ENCODE peak calls at places on chromosomes 12 and 14, in five cellular contexts. F is body of pancreas, Y is tibial nerve, W is H9, H is SK-N-SH. A is an unnamed sample. For H3K27me3 and H3K4me1, the result is how much of the 10 kb centered on the place peaks cover.

GRCh38 chr12:1515010-1515409 is 79.4 kb downstream of the FBXL14 start:
- DNase-seq in W (no peak), Y (no peak), F (no peak), H (no peak), A (no peak)

GRCh38 chr14:43898709-43899108 is 608.4 kb downstream of the FSCB start:
- DNase-seq in W (no peak), Y (no peak), H (no peak), F (no peak), A (peak)

GRCh38 chr14:102493096-102493495 is 16.5 kb downstream of the ANKRD9 start:
- DNase-seq in F (no peak), W (no peak), H (no peak), Y (no peak), A (no peak)

GRCh38 chr12:77768558-77768957 is 62.1 kb upstream of the NAV3 start:
- DNase-seq in Y (no peak), H (no peak), F (no peak), W (no peak), A (no peak)

GRCh38 chr14:71403673-71404072 is 496.4 kb downstream of the PCNX1 start:
- DNase-seq in H (peak), W (no peak), Y (no peak), F (no peak), A (no peak)

GRCh38 chr12:95182868-95183415 is 34.3 kb downstream of the FGD6 start:
- DNase-seq in F (no peak), W (no peak), H (no peak), Y (no peak), A (no peak)

GRCh38 chr12:12722351-12723146 is 5.4 kb downstream of the CDKN1B start:
- DNase-seq in F (no peak), Y (no peak), W (no peak), H (no peak), A (peak)

GRCh38 chr14:31263485-31264133 is 56.0 kb upstream of the HECTD1 start:
- DNase-seq in F (peak), W (no peak), H (no peak), Y (no peak), A (no peak)

GRCh38 chr14:59787045-59787674 is 83.4 kb downstream of the RTN1 start:
- DNase-seq in F (no peak), H (no peak), Y (no peak), W (peak), A (no peak)

GRCh38 chr14:99118046-99118721 is 153.8 kb downstream of the BCL11B start:
- DNase-seq in F (no peak), Y (no peak), W (peak), H (peak), A (no peak)

DNA sequence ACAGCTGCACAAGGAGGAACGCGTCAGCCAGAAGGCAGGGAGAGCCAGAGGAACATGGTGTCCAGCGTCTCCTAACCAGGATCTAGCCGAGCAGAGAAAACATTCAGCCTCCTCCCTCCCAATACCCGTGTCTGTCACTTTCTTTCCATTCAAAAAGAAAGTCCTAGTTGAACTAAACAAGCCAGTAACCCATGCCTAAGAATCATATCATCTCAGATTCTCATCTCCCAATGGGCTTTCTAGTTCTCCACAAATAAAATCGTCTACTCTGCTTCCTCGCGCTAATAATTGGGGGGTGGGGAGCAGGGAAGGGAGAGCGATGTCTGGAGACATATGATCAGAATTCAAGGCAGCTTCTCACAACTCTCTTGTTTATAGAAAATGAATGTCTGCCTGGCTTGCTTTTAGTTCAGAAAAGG is 7.4 kb downstream of the NKX2-1 start:
- DNase-seq in F (no peak), H (peak), W (no peak), Y (no peak), A (no peak)
- H3K27me3 ChIP-seq in F (under half), H (half or more), W (half or more), Y (under half), A (under half)

DNA sequence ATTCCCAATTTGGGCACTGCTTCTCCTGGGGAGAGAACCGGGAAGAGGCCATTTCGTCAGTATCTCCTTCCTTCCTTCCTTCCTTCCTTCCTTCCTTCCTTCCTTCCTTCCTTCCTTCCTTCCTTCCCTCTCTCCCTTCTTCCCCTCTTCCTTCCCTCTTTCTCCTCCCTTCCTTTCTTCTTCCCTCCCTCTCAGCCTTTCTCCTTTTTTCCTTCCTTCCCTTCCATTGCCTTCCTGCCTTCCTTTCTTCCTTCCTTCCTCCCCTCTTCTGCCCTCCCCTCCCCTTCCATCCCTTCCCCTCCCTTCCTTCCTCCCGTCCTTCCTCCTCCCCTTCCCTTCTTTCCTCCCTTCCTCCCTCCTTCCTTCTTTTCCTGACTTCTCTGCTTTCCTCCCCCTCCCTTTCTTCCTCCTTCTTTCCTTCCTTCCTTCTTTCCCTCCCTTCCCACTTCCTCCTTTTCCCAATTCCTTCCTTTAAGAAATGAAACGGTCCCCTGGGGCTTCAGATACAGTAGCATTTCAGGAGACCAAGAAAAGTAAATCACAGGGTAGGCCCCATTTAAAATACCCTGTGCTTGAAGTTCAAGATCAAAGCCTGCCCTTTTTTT is 71.8 kb downstream of the ACACB start:
- DNase-seq in F (no peak), H (no peak), W (no peak), Y (no peak), A (no peak)
- H3K4me1 ChIP-seq in F (under half), H (under half), W (under half), Y (under half), A (under half)

GRCh38 chr12:132460571-132460970 is 29.4 kb upstream of the FBRSL1 start:
- DNase-seq in Y (no peak), F (no peak), H (no peak), W (no peak), A (no peak)
- H3K27me3 ChIP-seq in Y (under half), F (under half), H (under half), W (under half), A (under half)

GRCh38 chr12:57003395-57003794 is 3.0 kb downstream of the ZBTB39 start:
- DNase-seq in F (no peak), W (no peak), H (no peak), Y (no peak), A (no peak)
- H3K4me1 ChIP-seq in F (under half), W (under half), H (under half), Y (under half), A (under half)

DNA sequence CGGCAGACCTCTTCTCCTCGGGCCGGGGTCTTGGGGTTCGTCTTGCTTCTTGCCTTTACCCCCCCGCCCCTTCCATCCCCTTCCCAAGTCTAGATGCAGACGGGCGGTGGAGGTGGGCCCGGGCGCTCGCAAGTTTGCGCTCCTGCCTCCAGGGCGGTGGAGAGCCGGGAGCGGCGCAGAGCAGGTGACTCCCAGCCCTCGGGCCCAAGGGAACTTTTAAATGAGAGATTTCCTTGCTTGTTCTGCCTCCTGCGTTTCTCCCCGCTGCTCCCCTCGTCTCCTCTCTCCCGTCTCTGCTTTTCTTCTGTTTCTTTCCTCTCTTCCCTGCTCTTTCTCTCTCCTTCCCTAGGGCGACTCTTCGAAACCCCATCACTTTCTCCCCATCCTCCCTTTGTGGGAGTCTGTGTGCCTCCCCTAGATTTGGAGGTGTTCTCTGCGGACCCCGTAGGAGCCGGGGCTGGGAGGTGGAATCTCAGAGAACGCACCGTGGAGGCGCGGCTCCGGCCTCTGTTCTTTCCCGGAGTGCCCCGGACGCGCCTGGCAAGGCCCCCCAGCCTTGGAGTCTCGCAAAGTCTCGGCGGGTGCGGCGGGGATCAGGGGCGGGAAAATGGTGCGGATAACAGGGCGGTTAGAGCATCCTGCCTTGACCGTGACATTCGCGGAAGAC is 114.7 kb upstream of the MYL2 start:
- DNase-seq in F (no peak), Y (no peak), W (peak), H (peak), A (no peak)
- H3K27me3 ChIP-seq in F (under half), Y (under half), W (under half), H (under half), A (under half)

GRCh38 chr14:38342803-38343202 is 86.9 kb upstream of the CLEC14A start:
- DNase-seq in H (no peak), F (no peak), Y (no peak), W (no peak), A (no peak)
- H3K4me1 ChIP-seq in H (under half), F (under half), Y (under half), W (under half), A (under half)

GRCh38 chr12:45959025-45959424 is 31.3 kb downstream of the SCAF11 start:
- DNase-seq in H (no peak), W (no peak), F (no peak), Y (no peak), A (no peak)
- H3K27me3 ChIP-seq in H (under half), W (under half), F (under half), Y (under half), A (under half)

DNA sequence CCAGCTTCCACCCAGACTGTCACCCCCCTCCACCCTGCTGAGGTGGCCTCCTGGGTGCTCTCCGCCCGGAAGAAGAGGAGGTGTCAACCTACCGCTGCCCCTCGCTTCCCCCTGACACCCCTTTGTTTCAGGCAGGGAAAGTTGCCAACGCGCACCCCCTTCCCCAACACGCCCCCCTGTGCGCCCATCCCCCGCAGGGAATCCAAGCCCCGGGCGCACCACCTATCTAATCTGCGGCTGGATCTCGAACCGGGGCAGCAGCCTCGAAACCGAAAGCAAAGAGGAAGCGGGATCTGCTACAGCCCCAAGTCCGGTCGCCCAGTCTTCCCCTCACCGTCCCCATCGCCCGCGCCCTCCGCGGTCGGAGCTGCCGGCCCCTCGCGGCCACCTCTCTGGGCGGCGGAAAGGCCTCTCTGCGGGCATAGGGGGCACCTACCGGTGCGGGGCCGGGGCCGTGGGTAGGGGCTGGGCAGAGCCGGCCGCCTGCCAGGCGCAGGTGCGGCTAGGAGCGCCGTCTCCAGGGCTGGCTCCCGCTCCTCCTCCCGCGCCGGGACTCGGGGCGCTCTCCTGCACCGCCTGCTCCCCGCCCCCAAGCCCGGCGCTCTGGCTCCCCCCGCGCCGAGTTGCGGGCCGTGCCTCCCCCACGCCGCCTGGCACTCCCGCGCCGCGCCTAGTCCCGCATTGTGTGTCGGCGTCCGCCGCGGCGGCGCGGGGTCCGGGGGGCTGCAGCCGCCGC is 18.3 kb upstream of the PLEKHH1 start:
- DNase-seq in Y (no peak), H (peak), W (peak), F (peak), A (peak)
- H3K4me1 ChIP-seq in Y (under half), H (under half), W (under half), F (under half), A (under half)

DNA sequence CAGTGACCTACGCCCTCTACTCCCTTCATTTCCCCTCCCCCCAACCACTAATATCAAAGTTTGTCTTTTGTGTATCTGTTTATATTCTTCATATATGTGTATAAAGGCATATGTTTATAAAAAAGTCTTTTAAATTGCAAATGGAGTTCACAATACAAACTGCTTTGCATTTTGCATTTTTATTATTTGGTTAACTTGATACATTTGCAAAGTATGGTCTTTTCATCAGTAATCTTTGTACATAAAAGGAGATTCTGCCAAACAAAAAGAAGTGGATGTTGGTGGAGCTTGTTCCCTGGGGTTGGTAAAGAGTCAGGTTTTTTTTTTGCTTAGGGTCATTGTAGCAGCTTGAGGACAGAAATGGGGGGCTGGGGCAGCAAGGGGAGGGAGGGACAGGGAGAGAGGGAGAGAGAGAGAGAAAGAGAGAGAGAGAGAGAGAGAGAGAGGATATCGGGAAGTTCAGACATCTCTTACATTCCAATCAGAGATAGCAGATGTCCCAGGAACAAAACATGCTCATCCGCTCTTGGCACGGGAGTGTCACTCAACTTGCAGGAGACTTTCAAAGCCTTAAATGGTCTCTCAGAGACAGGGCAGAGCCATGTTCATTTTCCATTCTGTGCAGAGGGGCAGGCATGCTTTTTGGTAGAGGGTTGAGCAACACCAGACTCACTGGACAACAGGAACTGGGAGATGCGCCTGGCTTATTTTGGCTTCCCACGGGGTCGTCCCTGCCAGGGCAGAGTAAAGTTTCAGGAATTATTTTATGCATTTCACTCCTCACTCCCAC is 44.8 kb upstream of the TBX5 start:
- DNase-seq in F (no peak), W (no peak), Y (no peak), H (no peak), A (peak)
- H3K27me3 ChIP-seq in F (under half), W (half or more), Y (under half), H (under half), A (under half)

GRCh38 chr12:64085996-64086395 is 136.1 kb downstream of the KICS2 start:
- DNase-seq in Y (no peak), H (no peak), F (no peak), W (no peak), A (peak)

GRCh38 chr12:64086946-64087345 is 135.2 kb downstream of the KICS2 start:
- DNase-seq in Y (no peak), W (no peak), F (no peak), H (no peak), A (no peak)

GRCh38 chr12:64083285-64084210 is 138.5 kb downstream of the KICS2 start:
- DNase-seq in H (peak), Y (peak), W (no peak), F (peak), A (peak)

GRCh38 chr12:64082866-64083268 is 139.2 kb downstream of the KICS2 start:
- DNase-seq in H (peak), W (no peak), Y (no peak), F (no peak), A (peak)

DNA sequence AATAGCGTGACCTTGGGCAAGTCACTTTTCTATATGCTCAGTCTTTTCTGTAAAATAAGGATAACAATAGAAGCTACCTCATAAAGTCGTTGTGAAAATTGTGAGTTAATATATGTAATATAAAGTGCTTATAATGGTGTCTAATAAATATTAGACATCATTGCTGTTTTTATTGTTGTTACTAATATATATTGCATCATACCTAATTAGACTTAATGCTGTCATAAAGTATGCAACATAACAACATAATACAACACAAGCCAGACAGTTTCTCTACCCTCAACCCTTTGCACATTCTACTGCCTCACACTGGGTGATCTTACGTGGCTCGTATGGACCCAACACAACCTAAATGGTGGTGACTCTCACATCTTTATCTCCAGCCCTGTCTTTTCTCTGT is 136.9 kb downstream of the KICS2 start:
- DNase-seq in H (no peak), W (no peak), F (no peak), Y (no peak), A (no peak)
- H3K4me1 ChIP-seq in H (under half), W (under half), F (half or more), Y (under half), A (half or more)